ENCODE peak calls at places on chromosome 12, in eight cellular contexts. M is Right ventricle myocardium inferior, W is Ammon's horn, Q is stomach, R is Peyer's patch, Z is Calu3, U is NCI-H2081, A is uterus. E is an unnamed sample.

GRCh38 chr12:53777936-53778644 is 26.3 kb upstream of the CISTR start:
- DNase-seq in U (no peak), Q (no peak), W (no peak), M (no peak), Z (no peak), A (no peak), R (no peak), E (no peak)

GRCh38 chr12:48750215-48750614 is 33.7 kb upstream of the CCNT1 start:
- DNase-seq in M (no peak), A (no peak), R (no peak), Q (no peak), Z (no peak), W (no peak), U (no peak), E (no peak)

GRCh38 chr12:111304642-111305071 is 64.2 kb downstream of the PHETA1 start:
- DNase-seq in Q (no peak), R (no peak), U (no peak), A (no peak), Z (peak; percentile 39), W (no peak), M (no peak), E (no peak)

GRCh38 chr12:51403744-51404143 is 12.5 kb upstream of the GALNT6 start:
- DNase-seq in Z (no peak), W (peak; percentile 74), Q (no peak), M (no peak), U (no peak), A (no peak), R (peak; percentile 66), E (no peak)

GRCh38 chr12:9669534-9669933 is at the start of gene CLEC2D:
- DNase-seq in W (no peak), U (no peak), M (no peak), A (no peak), R (no peak), Q (no peak), Z (no peak), E (no peak)

GRCh38 chr12:22477166-22477893 is 67.0 kb downstream of the C2CD5 start:
- DNase-seq in U (no peak), R (no peak), W (no peak), M (no peak), Z (no peak), Q (no peak), A (peak; percentile 25), E (peak; percentile 72)

GRCh38 chr12:103978384-103978982 is 12.8 kb downstream of the TDG start:
- DNase-seq in W (no peak), Q (no peak), Z (no peak), A (no peak), M (no peak), U (no peak), R (no peak), E (no peak)

GRCh38 chr12:46964496-46965098 is 114.8 kb upstream of the PCED1B start:
- DNase-seq in Z (no peak), M (peak; percentile 49), A (no peak), U (no peak), R (no peak), Q (no peak), W (no peak), E (no peak)

GRCh38 chr12:602700-603068 is 60.6 kb downstream of the NINJ2 start:
- DNase-seq in A (no peak), R (no peak), M (no peak), Q (no peak), Z (no peak), U (no peak), W (no peak), E (no peak)

GRCh38 chr12:88408828-88409227 is 171.4 kb downstream of the KITLG start:
- DNase-seq in U (no peak), Z (no peak), W (no peak), Q (no peak), M (no peak), R (no peak), A (no peak), E (no peak)

GRCh38 chr12:32688786-32689185 is 9.7 kb downstream of the DNM1L start:
- DNase-seq in Z (no peak), U (no peak), R (no peak), W (no peak), M (no peak), A (no peak), Q (no peak), E (no peak)

GRCh38 chr12:45637706-45638105 is 91.8 kb upstream of the ARID2 start:
- DNase-seq in Z (no peak), A (no peak), R (no peak), W (no peak), M (no peak), Q (no peak), U (no peak), E (peak; percentile 45)

GRCh38 chr12:98594050-98594853 is 766 bp downstream of the SLC25A3 start:
- DNase-seq in R (peak; percentile 79), Z (peak; percentile 23), Q (peak; percentile 44), A (peak; percentile 23), W (peak; percentile 42), U (peak; percentile 43), M (peak; percentile 78), E (no peak)

GRCh38 chr12:65566776-65567175 is 257.5 kb upstream of the HMGA2 start:
- DNase-seq in Z (no peak), A (no peak), W (no peak), M (no peak), R (no peak), U (no peak), Q (no peak), E (no peak)

GRCh38 chr12:110304061-110304551 is 23.1 kb downstream of the ATP2A2 start:
- DNase-seq in Q (no peak), A (no peak), U (no peak), W (no peak), Z (no peak), R (no peak), M (no peak), E (no peak)

E was measured in skeletal muscle cell.